ENCODE peak calls at places on chromosome 10, in seven cellular contexts. One of them, this sample, is unnamed.

GRCh38 chr10:115432188-115432819 is 339.1 kb downstream of the ATRNL1 start:
- DNase-seq in endothelial cell: no peak
- DNase-seq in astrocyte of the hippocampus: peak
- DNase-seq in NCI-H1105: no peak
- DNase-seq in SW480: peak
- DNase-seq in NCI-H524 treated with DMSO at 0.1 percent for 48 hours: no peak
- DNase-seq in type B pancreatic cell: no peak
- DNase-seq in this sample: no peak

GRCh38 chr10:112283100-112283499 is at the start of gene TECTB:
- DNase-seq in astrocyte of the hippocampus: no peak
- DNase-seq in NCI-H1105: no peak
- DNase-seq in SW480: no peak
- DNase-seq in endothelial cell: no peak
- DNase-seq in type B pancreatic cell: no peak
- DNase-seq in NCI-H524 treated with DMSO at 0.1 percent for 48 hours: no peak
- DNase-seq in this sample: no peak

GRCh38 chr10:83995932-83996331 is 143.4 kb upstream of the GHITM start:
- DNase-seq in astrocyte of the hippocampus: no peak
- DNase-seq in type B pancreatic cell: no peak
- DNase-seq in endothelial cell: no peak
- DNase-seq in SW480: no peak
- DNase-seq in NCI-H524 treated with DMSO at 0.1 percent for 48 hours: no peak
- DNase-seq in NCI-H1105: no peak
- DNase-seq in this sample: no peak

GRCh38 chr10:25758041-25758457 is 176.0 kb upstream of the MYO3A start:
- DNase-seq in NCI-H524 treated with DMSO at 0.1 percent for 48 hours: no peak
- DNase-seq in endothelial cell: peak
- DNase-seq in SW480: peak
- DNase-seq in NCI-H1105: peak
- DNase-seq in astrocyte of the hippocampus: peak
- DNase-seq in type B pancreatic cell: no peak
- DNase-seq in this sample: no peak

GRCh38 chr10:34866848-34867247 is 51.8 kb upstream of the PARD3 start:
- DNase-seq in SW480: no peak
- DNase-seq in NCI-H524 treated with DMSO at 0.1 percent for 48 hours: peak
- DNase-seq in type B pancreatic cell: no peak
- DNase-seq in astrocyte of the hippocampus: no peak
- DNase-seq in endothelial cell: no peak
- DNase-seq in NCI-H1105: no peak
- DNase-seq in this sample: no peak

GRCh38 chr10:104450954-104451353 is 97.3 kb downstream of the CFAP58 start:
- DNase-seq in NCI-H524 treated with DMSO at 0.1 percent for 48 hours: no peak
- DNase-seq in NCI-H1105: no peak
- DNase-seq in astrocyte of the hippocampus: no peak
- DNase-seq in endothelial cell: no peak
- DNase-seq in SW480: no peak
- DNase-seq in type B pancreatic cell: no peak
- DNase-seq in this sample: no peak

GRCh38 chr10:5445006-5445405 is 32.6 kb downstream of the NET1 start:
- DNase-seq in SW480: no peak
- DNase-seq in NCI-H1105: no peak
- DNase-seq in endothelial cell: no peak
- DNase-seq in NCI-H524 treated with DMSO at 0.1 percent for 48 hours: peak
- DNase-seq in type B pancreatic cell: no peak
- DNase-seq in astrocyte of the hippocampus: no peak
- DNase-seq in this sample: no peak

GRCh38 chr10:46559231-46559671 is 2.8 kb upstream of the GPRIN2 start:
- DNase-seq in NCI-H524 treated with DMSO at 0.1 percent for 48 hours: no peak
- DNase-seq in endothelial cell: peak
- DNase-seq in SW480: no peak
- DNase-seq in type B pancreatic cell: peak
- DNase-seq in NCI-H1105: no peak
- DNase-seq in astrocyte of the hippocampus: no peak
- DNase-seq in this sample: peak

GRCh38 chr10:6056411-6057135 is 5.6 kb downstream of the IL2RA start:
- DNase-seq in endothelial cell: no peak
- DNase-seq in astrocyte of the hippocampus: no peak
- DNase-seq in NCI-H1105: no peak
- DNase-seq in SW480: no peak
- DNase-seq in NCI-H524 treated with DMSO at 0.1 percent for 48 hours: no peak
- DNase-seq in type B pancreatic cell: no peak
- DNase-seq in this sample: peak

GRCh38 chr10:72133517-72133916 is 45.2 kb upstream of the SPOCK2 start:
- DNase-seq in endothelial cell: no peak
- DNase-seq in type B pancreatic cell: no peak
- DNase-seq in NCI-H1105: no peak
- DNase-seq in NCI-H524 treated with DMSO at 0.1 percent for 48 hours: no peak
- DNase-seq in SW480: peak
- DNase-seq in astrocyte of the hippocampus: peak
- DNase-seq in this sample: no peak

GRCh38 chr10:511101-511848 is 178.2 kb downstream of the DIP2C start:
- DNase-seq in SW480: peak
- DNase-seq in endothelial cell: peak
- DNase-seq in NCI-H1105: peak
- DNase-seq in NCI-H524 treated with DMSO at 0.1 percent for 48 hours: no peak
- DNase-seq in astrocyte of the hippocampus: peak
- DNase-seq in type B pancreatic cell: peak
- DNase-seq in this sample: peak

This sample was measured in coronary artery.